ENCODE peak calls at places on chromosome 14, in four cellular contexts. F is activated CD4-positive, alpha-beta T cell treated with anti-CD3 and anti-CD28 coated beads, Interleukin-2, amount 10 ng/mL, durations not matched to agents 7 days and 5 days; U is thoracic aorta; X is T-helper 2 cell. J is an unnamed sample.

GRCh38 chr14:53295985-53296582 is 143.0 kb upstream of the DDHD1 start:
- DNase-seq in F (peak; percentile 41), U (no peak), X (no peak), J (peak; percentile 68)

GRCh38 chr14:36373982-36374673 is 53.7 kb upstream of the MBIP start:
- DNase-seq in F (peak; percentile 80), U (peak; percentile 6), X (peak; percentile 46), J (peak; percentile 39)

GRCh38 chr14:30210630-30211029 is 283.0 kb upstream of the PRKD1 start:
- DNase-seq in F (no peak), U (no peak), X (no peak), J (no peak)

GRCh38 chr14:78202976-78203375 is 32.8 kb downstream of the NRXN3 start:
- DNase-seq in F (no peak), U (no peak), X (no peak), J (no peak)

GRCh38 chr14:94907626-94908261 is 137.8 kb upstream of the GSC start:
- DNase-seq in F (no peak), U (no peak), X (no peak), J (no peak)

GRCh38 chr14:22829661-22830328 is at the start of gene MRPL52:
- DNase-seq in F (peak; percentile 94), U (no peak), X (peak; percentile 87), J (peak; percentile 94)

GRCh38 chr14:45868377-45868776 is 615.4 kb upstream of the MIS18BP1 start:
- DNase-seq in F (no peak), U (no peak), X (no peak), J (no peak)

GRCh38 chr14:55671641-55672040 is 91.6 kb downstream of the KTN1 start:
- DNase-seq in F (no peak), U (no peak), X (no peak), J (no peak)

GRCh38 chr14:99602054-99602787 is 1.8 kb downstream of the CCDC85C start:
- DNase-seq in F (peak; percentile 13), U (no peak), X (no peak), J (no peak)

GRCh38 chr14:24694680-24695079 is 60.7 kb upstream of the GZMB start:
- DNase-seq in F (no peak), U (no peak), X (no peak), J (no peak)

GRCh38 chr14:64734990-64735389 is 30.8 kb downstream of the PLEKHG3 start:
- DNase-seq in F (no peak), U (no peak), X (no peak), J (no peak)

GRCh38 chr14:24883571-24883970 is 166.4 kb downstream of the STXBP6 start:
- DNase-seq in F (no peak), U (no peak), X (no peak), J (no peak)

GRCh38 chr14:71563754-71564153 is 368.5 kb upstream of the RGS6 start:
- DNase-seq in F (no peak), U (no peak), X (no peak), J (no peak)

GRCh38 chr14:101906645-101907044 is 57.7 kb upstream of the DYNC1H1 start:
- DNase-seq in F (no peak), U (no peak), X (no peak), J (no peak)

GRCh38 chr14:62420853-62421252 is 624.4 kb downstream of the KCNH5 start:
- DNase-seq in F (no peak), U (no peak), X (no peak), J (no peak)

GRCh38 chr14:58705066-58705465 is 67.3 kb downstream of the DACT1 start:
- DNase-seq in F (no peak), U (no peak), X (no peak), J (no peak)

GRCh38 chr14:70655110-70655826 is 13.6 kb downstream of the TTC9 start:
- DNase-seq in F (peak; percentile 91), U (no peak), X (peak; percentile 64), J (no peak)

J was measured in G401.